ENCODE peak calls at places on chromosomes 7 and 10, in eight cellular contexts. G is cardiac muscle cell, J is LoVo, U is HFF-Myc, I is A673, S is mesothelial cell of epicardium, K is right lobe of liver, Z is NCI-H1105 treated with DMSO at 0.1 percent for 48 hours. O is an unnamed sample.
A peak's percentile ranks its signal among the peaks of the same experiment; 100 is the strongest.

GRCh38 chr10:58544135-58544534 is 31.5 kb downstream of the BICC1 start:
- DNase-seq in G (no peak), J (no peak), U (no peak), I (no peak), S (no peak), K (no peak), Z (no peak), O (no peak)

GRCh38 chr7:101951757-101952156 is 134.3 kb downstream of the CUX1 start:
- DNase-seq in G (no peak), J (no peak), U (no peak), I (no peak), S (no peak), K (no peak), Z (no peak), O (no peak)

GRCh38 chr7:121499526-121500123 is 103.5 kb upstream of the FAM3C start:
- DNase-seq in G (no peak), J (no peak), U (no peak), I (no peak), S (no peak), K (no peak), Z (no peak), O (no peak)

GRCh38 chr10:27153855-27154198 is 357 bp downstream of the YME1L1 start:
- DNase-seq in G (peak; percentile 34), J (peak; percentile 7), U (no peak), I (peak; percentile 25), S (no peak), K (no peak), Z (no peak), O (no peak)

GRCh38 chr7:94414481-94414880 is 19.8 kb downstream of the COL1A2 start:
- DNase-seq in G (no peak), J (no peak), U (no peak), I (no peak), S (no peak), K (no peak), Z (no peak), O (no peak)

GRCh38 chr7:130903358-130903974 is 169.5 kb upstream of the KLF14 start:
- DNase-seq in G (no peak), J (peak; percentile 67), U (peak; percentile 92), I (no peak), S (no peak), K (no peak), Z (no peak), O (peak; percentile 73)

GRCh38 chr10:84706875-84707274 is 378.5 kb downstream of the CCSER2 start:
- DNase-seq in G (no peak), J (no peak), U (no peak), I (no peak), S (no peak), K (no peak), Z (no peak), O (no peak)

GRCh38 chr7:157250605-157251228 is 86.1 kb upstream of the DNAJB6 start:
- DNase-seq in G (peak; percentile 73), J (peak; percentile 37), U (peak; percentile 39), I (peak; percentile 73), S (no peak), K (no peak), Z (peak; percentile 18), O (no peak)

GRCh38 chr7:112160771-112161150 is 45.4 kb downstream of the DOCK4 start:
- DNase-seq in G (no peak), J (no peak), U (no peak), I (peak; percentile 26), S (no peak), K (no peak), Z (no peak), O (no peak)

GRCh38 chr7:1156782-1157535 is 3.0 kb downstream of the ZFAND2A start:
- DNase-seq in G (no peak), J (peak; percentile 61), U (no peak), I (no peak), S (no peak), K (peak; percentile 87), Z (no peak), O (no peak)

GRCh38 chr10:21517134-21517982 is 8.1 kb downstream of the SKIDA1 start:
- DNase-seq in G (peak; percentile 77), J (peak; percentile 72), U (no peak), I (peak; percentile 86), S (peak; percentile 67), K (peak; percentile 80), Z (peak; percentile 51), O (no peak)

GRCh38 chr10:129730272-129730992 is 233.6 kb downstream of the EBF3 start:
- DNase-seq in G (no peak), J (no peak), U (no peak), I (no peak), S (no peak), K (no peak), Z (no peak), O (no peak)

GRCh38 chr7:101420436-101420835 is 57.8 kb downstream of the COL26A1 start:
- DNase-seq in G (no peak), J (no peak), U (no peak), I (no peak), S (no peak), K (no peak), Z (no peak), O (no peak)

GRCh38 chr7:1694981-1695511 is 25.0 kb downstream of the ELFN1 start:
- DNase-seq in G (no peak), J (no peak), U (no peak), I (no peak), S (no peak), K (peak; percentile 43), Z (no peak), O (no peak)

GRCh38 chr10:113108180-113108835 is 158.3 kb downstream of the TCF7L2 start:
- DNase-seq in G (peak; percentile 33), J (no peak), U (no peak), I (peak; percentile 40), S (no peak), K (no peak), Z (no peak), O (no peak)

GRCh38 chr10:132506711-132507466 is 30.7 kb upstream of the INPP5A start:
- DNase-seq in G (no peak), J (no peak), U (peak; percentile 75), I (peak; percentile 38), S (no peak), K (no peak), Z (no peak), O (no peak)

GRCh38 chr10:77571490-77571889 is 66.1 kb downstream of the KCNMA1 start:
- DNase-seq in G (no peak), J (no peak), U (no peak), I (no peak), S (no peak), K (no peak), Z (peak; percentile 67), O (no peak)

GRCh38 chr7:63899691-63900393 is 98.8 kb upstream of the ZNF722 start:
- DNase-seq in G (no peak), J (no peak), U (no peak), I (no peak), S (no peak), K (peak; percentile 89), Z (peak; percentile 64), O (no peak)

GRCh38 chr10:126425473-126426065 is 37.3 kb upstream of the ADAM12 start:
- DNase-seq in G (no peak), J (no peak), U (no peak), I (no peak), S (no peak), K (no peak), Z (no peak), O (no peak)